ENCODE peak calls at places on chromosomes 11 and 22, in nine cellular contexts. One of them, this sample, is unnamed.

GRCh38 chr11:11970556-11970955 is 37.9 kb downstream of the DKK3 start:
- DNase-seq in effector memory CD8-positive, alpha-beta T cell: no peak
- DNase-seq in stimulated activated CD8-positive, alpha-beta memory T cell treated with anti-CD3 and anti-CD28 coated beads, Interleukin-4, amount 100 ng/mL, for 1 hour: no peak
- DNase-seq in activated T-helper 1 cell treated with Interleukin-2 at 50 U/mL for 16 hours: no peak
- DNase-seq in CD8-positive, alpha-beta T cell: no peak
- DNase-seq in Daoy: no peak
- DNase-seq in heart right ventricle: no peak
- DNase-seq in NCI-H2081: no peak
- DNase-seq in GM12891: no peak
- DNase-seq in this sample: no peak

GRCh38 chr11:16049611-16050010 is 306.7 kb downstream of the SOX6 start:
- DNase-seq in effector memory CD8-positive, alpha-beta T cell: no peak
- DNase-seq in stimulated activated CD8-positive, alpha-beta memory T cell treated with anti-CD3 and anti-CD28 coated beads, Interleukin-4, amount 100 ng/mL, for 1 hour: no peak
- DNase-seq in activated T-helper 1 cell treated with Interleukin-2 at 50 U/mL for 16 hours: no peak
- DNase-seq in CD8-positive, alpha-beta T cell: no peak
- DNase-seq in Daoy: no peak
- DNase-seq in heart right ventricle: no peak
- DNase-seq in NCI-H2081: no peak
- DNase-seq in GM12891: no peak
- DNase-seq in this sample: no peak

GRCh38 chr22:43885786-43886185 is 6.0 kb downstream of the PNPLA5 start:
- DNase-seq in effector memory CD8-positive, alpha-beta T cell: no peak
- DNase-seq in stimulated activated CD8-positive, alpha-beta memory T cell treated with anti-CD3 and anti-CD28 coated beads, Interleukin-4, amount 100 ng/mL, for 1 hour: no peak
- DNase-seq in activated T-helper 1 cell treated with Interleukin-2 at 50 U/mL for 16 hours: no peak
- DNase-seq in CD8-positive, alpha-beta T cell: no peak
- DNase-seq in Daoy: no peak
- DNase-seq in heart right ventricle: no peak
- DNase-seq in NCI-H2081: no peak
- DNase-seq in GM12891: no peak
- DNase-seq in this sample: no peak

GRCh38 chr22:19527321-19527721 is 3.1 kb upstream of the CLDN5 start:
- DNase-seq in effector memory CD8-positive, alpha-beta T cell: no peak
- DNase-seq in stimulated activated CD8-positive, alpha-beta memory T cell treated with anti-CD3 and anti-CD28 coated beads, Interleukin-4, amount 100 ng/mL, for 1 hour: no peak
- DNase-seq in activated T-helper 1 cell treated with Interleukin-2 at 50 U/mL for 16 hours: no peak
- DNase-seq in CD8-positive, alpha-beta T cell: no peak
- DNase-seq in Daoy: no peak
- DNase-seq in heart right ventricle: no peak
- DNase-seq in NCI-H2081: no peak
- DNase-seq in GM12891: no peak
- DNase-seq in this sample: no peak

GRCh38 chr11:42054351-42054750 is 594.9 kb upstream of the LRRC4C start:
- DNase-seq in effector memory CD8-positive, alpha-beta T cell: no peak
- DNase-seq in stimulated activated CD8-positive, alpha-beta memory T cell treated with anti-CD3 and anti-CD28 coated beads, Interleukin-4, amount 100 ng/mL, for 1 hour: no peak
- DNase-seq in activated T-helper 1 cell treated with Interleukin-2 at 50 U/mL for 16 hours: no peak
- DNase-seq in CD8-positive, alpha-beta T cell: no peak
- DNase-seq in Daoy: no peak
- DNase-seq in heart right ventricle: no peak
- DNase-seq in NCI-H2081: no peak
- DNase-seq in GM12891: no peak
- DNase-seq in this sample: peak; percentile 70

GRCh38 chr11:72820439-72821139 is 6.4 kb downstream of the ATG16L2 start:
- DNase-seq in effector memory CD8-positive, alpha-beta T cell: no peak
- DNase-seq in stimulated activated CD8-positive, alpha-beta memory T cell treated with anti-CD3 and anti-CD28 coated beads, Interleukin-4, amount 100 ng/mL, for 1 hour: no peak
- DNase-seq in activated T-helper 1 cell treated with Interleukin-2 at 50 U/mL for 16 hours: no peak
- DNase-seq in CD8-positive, alpha-beta T cell: no peak
- DNase-seq in Daoy: no peak
- DNase-seq in heart right ventricle: no peak
- DNase-seq in NCI-H2081: no peak
- DNase-seq in GM12891: no peak
- DNase-seq in this sample: no peak

GRCh38 chr22:47123006-47123826 is 360.8 kb downstream of the TBC1D22A start:
- DNase-seq in effector memory CD8-positive, alpha-beta T cell: no peak
- DNase-seq in stimulated activated CD8-positive, alpha-beta memory T cell treated with anti-CD3 and anti-CD28 coated beads, Interleukin-4, amount 100 ng/mL, for 1 hour: no peak
- DNase-seq in activated T-helper 1 cell treated with Interleukin-2 at 50 U/mL for 16 hours: no peak
- DNase-seq in CD8-positive, alpha-beta T cell: no peak
- DNase-seq in Daoy: no peak
- DNase-seq in heart right ventricle: no peak
- DNase-seq in NCI-H2081: no peak
- DNase-seq in GM12891: no peak
- DNase-seq in this sample: no peak

GRCh38 chr22:50197000-50197800 is 3.6 kb upstream of the SELENOO start:
- DNase-seq in effector memory CD8-positive, alpha-beta T cell: no peak
- DNase-seq in stimulated activated CD8-positive, alpha-beta memory T cell treated with anti-CD3 and anti-CD28 coated beads, Interleukin-4, amount 100 ng/mL, for 1 hour: no peak
- DNase-seq in activated T-helper 1 cell treated with Interleukin-2 at 50 U/mL for 16 hours: no peak
- DNase-seq in CD8-positive, alpha-beta T cell: no peak
- DNase-seq in Daoy: no peak
- DNase-seq in heart right ventricle: no peak
- DNase-seq in NCI-H2081: no peak
- DNase-seq in GM12891: no peak
- DNase-seq in this sample: no peak

GRCh38 chr11:117412176-117412575 is 84.5 kb downstream of the CEP164 start:
- DNase-seq in effector memory CD8-positive, alpha-beta T cell: no peak
- DNase-seq in stimulated activated CD8-positive, alpha-beta memory T cell treated with anti-CD3 and anti-CD28 coated beads, Interleukin-4, amount 100 ng/mL, for 1 hour: no peak
- DNase-seq in activated T-helper 1 cell treated with Interleukin-2 at 50 U/mL for 16 hours: no peak
- DNase-seq in CD8-positive, alpha-beta T cell: no peak
- DNase-seq in Daoy: no peak
- DNase-seq in heart right ventricle: no peak
- DNase-seq in NCI-H2081: no peak
- DNase-seq in GM12891: no peak
- DNase-seq in this sample: no peak

GRCh38 chr11:15745266-15745665 is 611.1 kb downstream of the SOX6 start:
- DNase-seq in effector memory CD8-positive, alpha-beta T cell: no peak
- DNase-seq in stimulated activated CD8-positive, alpha-beta memory T cell treated with anti-CD3 and anti-CD28 coated beads, Interleukin-4, amount 100 ng/mL, for 1 hour: no peak
- DNase-seq in activated T-helper 1 cell treated with Interleukin-2 at 50 U/mL for 16 hours: no peak
- DNase-seq in CD8-positive, alpha-beta T cell: no peak
- DNase-seq in Daoy: peak; percentile 35
- DNase-seq in heart right ventricle: no peak
- DNase-seq in NCI-H2081: no peak
- DNase-seq in GM12891: no peak
- DNase-seq in this sample: peak; percentile 82

GRCh38 chr11:71252434-71252781 is at the start of gene SHANK2:
- DNase-seq in effector memory CD8-positive, alpha-beta T cell: no peak
- DNase-seq in stimulated activated CD8-positive, alpha-beta memory T cell treated with anti-CD3 and anti-CD28 coated beads, Interleukin-4, amount 100 ng/mL, for 1 hour: no peak
- DNase-seq in activated T-helper 1 cell treated with Interleukin-2 at 50 U/mL for 16 hours: no peak
- DNase-seq in CD8-positive, alpha-beta T cell: no peak
- DNase-seq in Daoy: no peak
- DNase-seq in heart right ventricle: no peak
- DNase-seq in NCI-H2081: no peak
- DNase-seq in GM12891: no peak
- DNase-seq in this sample: no peak

GRCh38 chr11:65696802-65697552 is 15.1 kb upstream of the KAT5 start:
- DNase-seq in effector memory CD8-positive, alpha-beta T cell: no peak
- DNase-seq in stimulated activated CD8-positive, alpha-beta memory T cell treated with anti-CD3 and anti-CD28 coated beads, Interleukin-4, amount 100 ng/mL, for 1 hour: no peak
- DNase-seq in activated T-helper 1 cell treated with Interleukin-2 at 50 U/mL for 16 hours: no peak
- DNase-seq in CD8-positive, alpha-beta T cell: no peak
- DNase-seq in Daoy: no peak
- DNase-seq in heart right ventricle: no peak
- DNase-seq in NCI-H2081: no peak
- DNase-seq in GM12891: no peak
- DNase-seq in this sample: no peak

GRCh38 chr22:28799834-28800307 is 498 bp downstream of the XBP1 start:
- DNase-seq in effector memory CD8-positive, alpha-beta T cell: no peak
- DNase-seq in stimulated activated CD8-positive, alpha-beta memory T cell treated with anti-CD3 and anti-CD28 coated beads, Interleukin-4, amount 100 ng/mL, for 1 hour: no peak
- DNase-seq in activated T-helper 1 cell treated with Interleukin-2 at 50 U/mL for 16 hours: peak; percentile 14
- DNase-seq in CD8-positive, alpha-beta T cell: peak; percentile 30
- DNase-seq in Daoy: peak; percentile 66
- DNase-seq in heart right ventricle: peak; percentile 71
- DNase-seq in NCI-H2081: no peak
- DNase-seq in GM12891: no peak
- DNase-seq in this sample: peak; percentile 30

GRCh38 chr11:65116370-65117205 is 913 bp downstream of the ZNHIT2 start:
- DNase-seq in effector memory CD8-positive, alpha-beta T cell: peak; percentile 44
- DNase-seq in stimulated activated CD8-positive, alpha-beta memory T cell treated with anti-CD3 and anti-CD28 coated beads, Interleukin-4, amount 100 ng/mL, for 1 hour: no peak
- DNase-seq in activated T-helper 1 cell treated with Interleukin-2 at 50 U/mL for 16 hours: no peak
- DNase-seq in CD8-positive, alpha-beta T cell: peak; percentile 55
- DNase-seq in Daoy: peak; percentile 67
- DNase-seq in heart right ventricle: no peak
- DNase-seq in NCI-H2081: peak; percentile 69
- DNase-seq in GM12891: no peak
- DNase-seq in this sample: peak; percentile 30

GRCh38 chr22:38793721-38794466 is at the start of gene DNAL4:
- DNase-seq in effector memory CD8-positive, alpha-beta T cell: peak; percentile 94
- DNase-seq in stimulated activated CD8-positive, alpha-beta memory T cell treated with anti-CD3 and anti-CD28 coated beads, Interleukin-4, amount 100 ng/mL, for 1 hour: peak; percentile 79
- DNase-seq in activated T-helper 1 cell treated with Interleukin-2 at 50 U/mL for 16 hours: peak; percentile 81
- DNase-seq in CD8-positive, alpha-beta T cell: peak; percentile 90
- DNase-seq in Daoy: peak; percentile 92
- DNase-seq in heart right ventricle: peak; percentile 97
- DNase-seq in NCI-H2081: peak; percentile 96
- DNase-seq in GM12891: peak; percentile 88
- DNase-seq in this sample: peak; percentile 96

GRCh38 chr11:6438979-6439571 is 1.7 kb downstream of the HPX start:
- DNase-seq in effector memory CD8-positive, alpha-beta T cell: peak; percentile 14
- DNase-seq in stimulated activated CD8-positive, alpha-beta memory T cell treated with anti-CD3 and anti-CD28 coated beads, Interleukin-4, amount 100 ng/mL, for 1 hour: no peak
- DNase-seq in activated T-helper 1 cell treated with Interleukin-2 at 50 U/mL for 16 hours: no peak
- DNase-seq in CD8-positive, alpha-beta T cell: peak; percentile 34
- DNase-seq in Daoy: peak; percentile 47
- DNase-seq in heart right ventricle: peak; percentile 28
- DNase-seq in NCI-H2081: peak; percentile 66
- DNase-seq in GM12891: no peak
- DNase-seq in this sample: peak; percentile 42

GRCh38 chr22:30562391-30562790 is 12.1 kb downstream of the GAL3ST1 start:
- DNase-seq in effector memory CD8-positive, alpha-beta T cell: no peak
- DNase-seq in stimulated activated CD8-positive, alpha-beta memory T cell treated with anti-CD3 and anti-CD28 coated beads, Interleukin-4, amount 100 ng/mL, for 1 hour: no peak
- DNase-seq in activated T-helper 1 cell treated with Interleukin-2 at 50 U/mL for 16 hours: no peak
- DNase-seq in CD8-positive, alpha-beta T cell: no peak
- DNase-seq in Daoy: no peak
- DNase-seq in heart right ventricle: no peak
- DNase-seq in NCI-H2081: no peak
- DNase-seq in GM12891: no peak
- DNase-seq in this sample: no peak

GRCh38 chr11:14882196-14882595 is 9.8 kb downstream of the CYP2R1 start:
- DNase-seq in effector memory CD8-positive, alpha-beta T cell: no peak
- DNase-seq in stimulated activated CD8-positive, alpha-beta memory T cell treated with anti-CD3 and anti-CD28 coated beads, Interleukin-4, amount 100 ng/mL, for 1 hour: no peak
- DNase-seq in activated T-helper 1 cell treated with Interleukin-2 at 50 U/mL for 16 hours: no peak
- DNase-seq in CD8-positive, alpha-beta T cell: no peak
- DNase-seq in Daoy: no peak
- DNase-seq in heart right ventricle: no peak
- DNase-seq in NCI-H2081: no peak
- DNase-seq in GM12891: no peak
- DNase-seq in this sample: no peak

GRCh38 chr11:1570896-1571759 is 943 bp downstream of the DUSP8 start:
- DNase-seq in effector memory CD8-positive, alpha-beta T cell: no peak
- DNase-seq in stimulated activated CD8-positive, alpha-beta memory T cell treated with anti-CD3 and anti-CD28 coated beads, Interleukin-4, amount 100 ng/mL, for 1 hour: no peak
- DNase-seq in activated T-helper 1 cell treated with Interleukin-2 at 50 U/mL for 16 hours: no peak
- DNase-seq in CD8-positive, alpha-beta T cell: no peak
- DNase-seq in Daoy: peak; percentile 34
- DNase-seq in heart right ventricle: no peak
- DNase-seq in NCI-H2081: peak; percentile 43
- DNase-seq in GM12891: no peak
- DNase-seq in this sample: no peak

GRCh38 chr22:31154975-31155374 is 5.0 kb upstream of the RNF185 start:
- DNase-seq in effector memory CD8-positive, alpha-beta T cell: no peak
- DNase-seq in stimulated activated CD8-positive, alpha-beta memory T cell treated with anti-CD3 and anti-CD28 coated beads, Interleukin-4, amount 100 ng/mL, for 1 hour: no peak
- DNase-seq in activated T-helper 1 cell treated with Interleukin-2 at 50 U/mL for 16 hours: no peak
- DNase-seq in CD8-positive, alpha-beta T cell: no peak
- DNase-seq in Daoy: no peak
- DNase-seq in heart right ventricle: no peak
- DNase-seq in NCI-H2081: no peak
- DNase-seq in GM12891: no peak
- DNase-seq in this sample: no peak

GRCh38 chr11:72431846-72432245 is 2.5 kb downstream of the CLPB start:
- DNase-seq in effector memory CD8-positive, alpha-beta T cell: no peak
- DNase-seq in stimulated activated CD8-positive, alpha-beta memory T cell treated with anti-CD3 and anti-CD28 coated beads, Interleukin-4, amount 100 ng/mL, for 1 hour: no peak
- DNase-seq in activated T-helper 1 cell treated with Interleukin-2 at 50 U/mL for 16 hours: no peak
- DNase-seq in CD8-positive, alpha-beta T cell: no peak
- DNase-seq in Daoy: no peak
- DNase-seq in heart right ventricle: no peak
- DNase-seq in NCI-H2081: no peak
- DNase-seq in GM12891: no peak
- DNase-seq in this sample: no peak

GRCh38 chr11:104531894-104532293 is 366.4 kb downstream of the CASP12 start:
- DNase-seq in effector memory CD8-positive, alpha-beta T cell: no peak
- DNase-seq in stimulated activated CD8-positive, alpha-beta memory T cell treated with anti-CD3 and anti-CD28 coated beads, Interleukin-4, amount 100 ng/mL, for 1 hour: no peak
- DNase-seq in activated T-helper 1 cell treated with Interleukin-2 at 50 U/mL for 16 hours: no peak
- DNase-seq in CD8-positive, alpha-beta T cell: no peak
- DNase-seq in Daoy: no peak
- DNase-seq in heart right ventricle: no peak
- DNase-seq in NCI-H2081: no peak
- DNase-seq in GM12891: no peak
- DNase-seq in this sample: no peak

GRCh38 chr11:112958670-112959069 is 2.5 kb upstream of the NCAM1 start:
- DNase-seq in effector memory CD8-positive, alpha-beta T cell: no peak
- DNase-seq in stimulated activated CD8-positive, alpha-beta memory T cell treated with anti-CD3 and anti-CD28 coated beads, Interleukin-4, amount 100 ng/mL, for 1 hour: no peak
- DNase-seq in activated T-helper 1 cell treated with Interleukin-2 at 50 U/mL for 16 hours: no peak
- DNase-seq in CD8-positive, alpha-beta T cell: no peak
- DNase-seq in Daoy: peak; percentile 67
- DNase-seq in heart right ventricle: no peak
- DNase-seq in NCI-H2081: no peak
- DNase-seq in GM12891: no peak
- DNase-seq in this sample: peak; percentile 85

GRCh38 chr11:13223112-13223511 is 54.5 kb upstream of the BMAL1 start:
- DNase-seq in effector memory CD8-positive, alpha-beta T cell: no peak
- DNase-seq in stimulated activated CD8-positive, alpha-beta memory T cell treated with anti-CD3 and anti-CD28 coated beads, Interleukin-4, amount 100 ng/mL, for 1 hour: no peak
- DNase-seq in activated T-helper 1 cell treated with Interleukin-2 at 50 U/mL for 16 hours: no peak
- DNase-seq in CD8-positive, alpha-beta T cell: no peak
- DNase-seq in Daoy: no peak
- DNase-seq in heart right ventricle: no peak
- DNase-seq in NCI-H2081: no peak
- DNase-seq in GM12891: no peak
- DNase-seq in this sample: no peak